ENCODE peak calls at places on chromosomes 7 and 10, in four cellular contexts. P is T1000, Y is Calu3, W is K562. B is an unnamed sample.

GRCh38 chr7:81245353-81245752 is 326.5 kb upstream of the SEMA3C start:
- DNase-seq in P (no peak), Y (no peak), W (no peak), B (no peak)

GRCh38 chr7:32347244-32347828 is 142.8 kb downstream of the LSM5 start:
- DNase-seq in P (no peak), Y (peak), W (peak), B (no peak)

GRCh38 chr7:157828190-157828589 is 491.4 kb downstream of the DNAJB6 start:
- DNase-seq in P (no peak), Y (no peak), W (no peak), B (no peak)

GRCh38 chr10:55212051-55212450 is 411.0 kb upstream of the PCDH15 start:
- DNase-seq in P (no peak), Y (no peak), W (no peak), B (no peak)

GRCh38 chr7:100983451-100984187 is 14.3 kb downstream of the MUC12 start:
- DNase-seq in P (no peak), Y (peak), W (no peak), B (no peak)

GRCh38 chr10:15140640-15141039 is 27.9 kb downstream of the NMT2 start:
- DNase-seq in P (no peak), Y (no peak), W (no peak), B (no peak)

GRCh38 chr7:18547509-18548187 is 52.1 kb downstream of the HDAC9 start:
- DNase-seq in P (no peak), Y (no peak), W (no peak), B (no peak)

GRCh38 chr7:48244902-48245301 is 73.6 kb downstream of the ABCA13 start:
- DNase-seq in P (no peak), Y (peak), W (no peak), B (no peak)

GRCh38 chr7:130144632-130145171 is 60.5 kb downstream of the TMEM209 start:
- DNase-seq in P (no peak), Y (peak), W (no peak), B (no peak)

GRCh38 chr10:66924674-66925345 is 1.0 kb upstream of the LRRTM3 start:
- DNase-seq in P (no peak), Y (no peak), W (no peak), B (no peak)

GRCh38 chr7:119724041-119724792 is 548.8 kb upstream of the KCND2 start:
- DNase-seq in P (no peak), Y (no peak), W (no peak), B (no peak)

GRCh38 chr10:62815373-62816111 is 624 bp downstream of the EGR2 start:
- DNase-seq in P (no peak), Y (peak), W (no peak), B (peak)

GRCh38 chr7:1586827-1587705 is 17.2 kb upstream of the PSMG3 start:
- DNase-seq in P (no peak), Y (no peak), W (no peak), B (no peak)

GRCh38 chr7:129615018-129615417 is 3.5 kb downstream of the NRF1 start:
- DNase-seq in P (no peak), Y (no peak), W (no peak), B (no peak)

GRCh38 chr10:91144961-91145360 is 75.5 kb upstream of the PCGF5 start:
- DNase-seq in P (no peak), Y (no peak), W (no peak), B (no peak)

GRCh38 chr7:27688056-27688455 is 25.4 kb upstream of the HIBADH start:
- DNase-seq in P (no peak), Y (no peak), W (no peak), B (no peak)

GRCh38 chr7:128121731-128122576 is 90.7 kb upstream of the LRRC4 start:
- DNase-seq in P (no peak), Y (no peak), W (no peak), B (no peak)

GRCh38 chr7:152869041-152869676 is 109.6 kb downstream of the ACTR3B start:
- DNase-seq in P (no peak), Y (no peak), W (no peak), B (no peak)

GRCh38 chr7:22937946-22938345 is 76.0 kb downstream of the HYCC1 start:
- DNase-seq in P (no peak), Y (no peak), W (no peak), B (no peak)

GRCh38 chr10:71241114-71241898 is 28.9 kb downstream of the UNC5B start:
- DNase-seq in P (no peak), Y (no peak), W (no peak), B (no peak)